ENCODE peak calls at places on chromosomes 3 and 15, in five cellular contexts. One of them, this sample, is unnamed.

GRCh38 chr15:92365816-92366215 is 27.9 kb upstream of the ST8SIA2 start:
- DNase-seq in EH: no peak
- DNase-seq in RPMI8226: no peak
- DNase-seq in thoracic aorta: no peak
- DNase-seq in stimulated activated CD4-positive, alpha-beta T cell treated with anti-CD3 and anti-CD28 coated beads, Interleukin-12 subunit alpha, Interleukin-12 subunit beta, amount 100 ng/mL, for 4 hours: no peak
- DNase-seq in this sample: peak

GRCh38 chr3:49377483-49377882 is 19.3 kb upstream of the GPX1 start:
- DNase-seq in thoracic aorta: no peak
- DNase-seq in EH: peak
- DNase-seq in stimulated activated CD4-positive, alpha-beta T cell treated with anti-CD3 and anti-CD28 coated beads, Interleukin-12 subunit alpha, Interleukin-12 subunit beta, amount 100 ng/mL, for 4 hours: peak
- DNase-seq in RPMI8226: no peak
- DNase-seq in this sample: peak

GRCh38 chr3:113132571-113132996 is 78.8 kb upstream of the BOC start:
- DNase-seq in RPMI8226: no peak
- DNase-seq in stimulated activated CD4-positive, alpha-beta T cell treated with anti-CD3 and anti-CD28 coated beads, Interleukin-12 subunit alpha, Interleukin-12 subunit beta, amount 100 ng/mL, for 4 hours: no peak
- DNase-seq in thoracic aorta: no peak
- DNase-seq in EH: peak
- DNase-seq in this sample: peak

GRCh38 chr3:114709102-114709501 is 415.3 kb downstream of the TIGIT start:
- DNase-seq in thoracic aorta: no peak
- DNase-seq in RPMI8226: no peak
- DNase-seq in EH: peak
- DNase-seq in stimulated activated CD4-positive, alpha-beta T cell treated with anti-CD3 and anti-CD28 coated beads, Interleukin-12 subunit alpha, Interleukin-12 subunit beta, amount 100 ng/mL, for 4 hours: no peak
- DNase-seq in this sample: peak

GRCh38 chr3:195352895-195353488 is 82.0 kb upstream of the XXYLT1 start:
- DNase-seq in RPMI8226: no peak
- DNase-seq in thoracic aorta: no peak
- DNase-seq in stimulated activated CD4-positive, alpha-beta T cell treated with anti-CD3 and anti-CD28 coated beads, Interleukin-12 subunit alpha, Interleukin-12 subunit beta, amount 100 ng/mL, for 4 hours: no peak
- DNase-seq in EH: peak
- DNase-seq in this sample: peak

GRCh38 chr3:72821170-72821781 is 27.0 kb downstream of the SHQ1 start:
- DNase-seq in thoracic aorta: no peak
- DNase-seq in RPMI8226: no peak
- DNase-seq in stimulated activated CD4-positive, alpha-beta T cell treated with anti-CD3 and anti-CD28 coated beads, Interleukin-12 subunit alpha, Interleukin-12 subunit beta, amount 100 ng/mL, for 4 hours: no peak
- DNase-seq in EH: peak
- DNase-seq in this sample: peak

GRCh38 chr15:65008989-65009388 is 19.3 kb upstream of the SPG21 start:
- DNase-seq in RPMI8226: peak
- DNase-seq in EH: peak
- DNase-seq in stimulated activated CD4-positive, alpha-beta T cell treated with anti-CD3 and anti-CD28 coated beads, Interleukin-12 subunit alpha, Interleukin-12 subunit beta, amount 100 ng/mL, for 4 hours: no peak
- DNase-seq in thoracic aorta: no peak
- DNase-seq in this sample: no peak

GRCh38 chr3:197339841-197340520 is 41.6 kb upstream of the DLG1 start:
- DNase-seq in thoracic aorta: no peak
- DNase-seq in EH: peak
- DNase-seq in RPMI8226: no peak
- DNase-seq in stimulated activated CD4-positive, alpha-beta T cell treated with anti-CD3 and anti-CD28 coated beads, Interleukin-12 subunit alpha, Interleukin-12 subunit beta, amount 100 ng/mL, for 4 hours: no peak
- DNase-seq in this sample: peak

GRCh38 chr3:14703128-14703750 is 28.3 kb downstream of the C3orf20 start:
- DNase-seq in stimulated activated CD4-positive, alpha-beta T cell treated with anti-CD3 and anti-CD28 coated beads, Interleukin-12 subunit alpha, Interleukin-12 subunit beta, amount 100 ng/mL, for 4 hours: no peak
- DNase-seq in thoracic aorta: no peak
- DNase-seq in RPMI8226: no peak
- DNase-seq in EH: no peak
- DNase-seq in this sample: no peak

This sample was measured in astrocyte.